ENCODE peak calls at places on chromosomes 3 and 15, in seven cellular contexts. Q, S, T, F, W, Z and O are unnamed samples.

GRCh38 chr15:78414608-78415250 is 23.3 kb upstream of the IREB2 start:
- DNase-seq in F (no peak), Q (no peak), T (no peak), S (no peak), Z (no peak), W (no peak), O (no peak)

GRCh38 chr3:5254281-5255048 is 67.0 kb downstream of the EDEM1 start:
- DNase-seq in Q (no peak), S (no peak), Z (no peak), F (no peak), T (peak; percentile 40), W (no peak), O (no peak)

GRCh38 chr3:132283440-132283839 is 33.8 kb upstream of the ACP3 start:
- DNase-seq in Q (no peak), F (no peak), S (no peak), W (peak; percentile 81), Z (peak; percentile 32), T (peak; percentile 55), O (no peak)

GRCh38 chr3:193772389-193772788 is 179.4 kb downstream of the OPA1 start:
- DNase-seq in Z (no peak), W (no peak), T (no peak), Q (peak; percentile 90), F (no peak), S (no peak), O (no peak)

GRCh38 chr3:57150097-57150496 is 15.1 kb downstream of the IL17RD start:
- DNase-seq in Q (no peak), F (no peak), T (no peak), W (no peak), Z (no peak), S (no peak), O (no peak)

GRCh38 chr15:81480645-81481053 is 106.6 kb upstream of the TMC3 start:
- DNase-seq in S (peak; percentile 69), F (no peak), W (peak; percentile 64), T (peak; percentile 46), Z (peak; percentile 92), Q (peak; percentile 64), O (peak; percentile 45)

GRCh38 chr3:126014252-126014651 is 45.3 kb downstream of the ROPN1B start:
- DNase-seq in W (no peak), Z (no peak), S (peak; percentile 54), T (no peak), Q (no peak), F (no peak), O (peak; percentile 14)

GRCh38 chr3:129352650-129353588 is 74.2 kb downstream of the HMCES start:
- DNase-seq in T (peak; percentile 28), Q (no peak), S (no peak), F (no peak), W (no peak), Z (no peak), O (no peak)

GRCh38 chr15:64099379-64099778 is 3.6 kb downstream of the SNX1 start:
- DNase-seq in F (no peak), T (no peak), W (no peak), Q (no peak), S (no peak), Z (no peak), O (no peak)

GRCh38 chr15:64093627-64094417 is at the start of gene CIAO2A:
- DNase-seq in Q (peak; percentile 96), W (peak; percentile 99), F (peak; percentile 95), S (peak; percentile 98), Z (peak; percentile 100), T (peak; percentile 100), O (peak; percentile 98)

GRCh38 chr15:64095431-64095794 is 369 bp upstream of the SNX1 start:
- DNase-seq in Q (no peak), W (no peak), T (no peak), F (no peak), S (no peak), Z (peak; percentile 6), O (no peak)

GRCh38 chr15:64095795-64096485 is at the start of gene SNX1:
- DNase-seq in F (peak; percentile 58), W (peak; percentile 96), Z (peak; percentile 96), T (peak; percentile 96), Q (peak; percentile 87), S (peak; percentile 94), O (peak; percentile 92)

GRCh38 chr15:64096486-64097431 is 977 bp downstream of the SNX1 start:
- DNase-seq in Q (no peak), S (peak; percentile 43), Z (peak; percentile 43), W (peak; percentile 51), F (no peak), T (peak; percentile 52), O (no peak)
- H3K4me1 ChIP-seq in Q (peaks cover 10% of the 10 kb centered on the region), S (peaks cover 1% of the 10 kb centered on the region), Z (peaks cover 2% of the 10 kb centered on the region), W (peaks cover 10% of the 10 kb centered on the region), F (peaks cover 3% of the 10 kb centered on the region), T (peaks cover 7% of the 10 kb centered on the region), O (no peaks in the 10 kb centered on the region)

GRCh38 chr15:25776071-25776740 is 86.9 kb downstream of the ATP10A start:
- DNase-seq in F (no peak), Z (no peak), Q (no peak), S (no peak), W (no peak), T (no peak), O (peak; percentile 15)

GRCh38 chr15:25775317-25775912 is 87.7 kb downstream of the ATP10A start:
- DNase-seq in S (peak; percentile 82), Q (no peak), Z (no peak), F (no peak), W (peak; percentile 16), T (peak; percentile 80), O (no peak)

GRCh38 chr15:25773248-25773647 is 89.9 kb downstream of the ATP10A start:
- DNase-seq in T (no peak), Z (no peak), Q (no peak), S (no peak), W (no peak), F (no peak), O (no peak)

GRCh38 chr15:25777047-25777446 is 86.1 kb downstream of the ATP10A start:
- DNase-seq in Q (no peak), T (no peak), F (no peak), Z (no peak), S (no peak), W (no peak), O (peak; percentile 24)

GRCh38 chr15:25774871-25775270 is 88.3 kb downstream of the ATP10A start:
- DNase-seq in Z (no peak), F (no peak), Q (no peak), W (no peak), T (no peak), S (no peak), O (no peak)
- H4K8ac ChIP-seq in Z (no peak overlapping the region), F (no peak overlapping the region), Q (no peak overlapping the region), W (no peak overlapping the region), T (no peak overlapping the region), S (no peak overlapping the region), O (no peak overlapping the region)

GRCh38 chr15:69758810-69759410 is 306.3 kb downstream of the RPLP1 start:
- DNase-seq in T (no peak), W (peak; percentile 79), S (peak; percentile 62), F (no peak), Z (no peak), Q (no peak), O (no peak)
- H3K4me1 ChIP-seq in T (no peaks in the 10 kb centered on the region), W (peaks cover 23% of the 10 kb centered on the region), S (peaks cover 12% of the 10 kb centered on the region), F (no peaks in the 10 kb centered on the region), Z (peaks cover 3% of the 10 kb centered on the region), Q (peaks cover 1% of the 10 kb centered on the region), O (peaks cover 4% of the 10 kb centered on the region)

GRCh38 chr3:52710512-52710911 is 4.6 kb downstream of the SPCS1 start:
- DNase-seq in S (no peak), Q (no peak), Z (no peak), W (no peak), F (no peak), T (no peak), O (no peak)
- H4K8ac ChIP-seq in S (no peak overlapping the region), Q (no peak overlapping the region), Z (no peak overlapping the region), W (no peak overlapping the region), F (no peak overlapping the region), T (no peak overlapping the region), O (no peak overlapping the region)

GRCh38 chr3:38001456-38002081 is 11.0 kb downstream of the VILL start:
- DNase-seq in W (no peak), T (peak; percentile 61), F (no peak), Q (no peak), S (no peak), Z (no peak), O (peak; percentile 74)

GRCh38 chr3:38000242-38000916 is 9.8 kb downstream of the VILL start:
- DNase-seq in T (no peak), Q (no peak), F (no peak), W (no peak), Z (no peak), S (no peak), O (no peak)

GRCh38 chr3:37997791-37998370 is 7.3 kb downstream of the VILL start:
- DNase-seq in W (no peak), Q (no peak), F (no peak), T (no peak), Z (no peak), S (no peak), O (no peak)

GRCh38 chr3:38000965-38001455 is 10.4 kb downstream of the VILL start:
- DNase-seq in Z (no peak), W (no peak), S (no peak), F (no peak), T (no peak), Q (no peak), O (no peak)

GRCh38 chr3:37999836-38000235 is 9.2 kb downstream of the VILL start:
- DNase-seq in Z (no peak), F (no peak), W (no peak), Q (no peak), T (no peak), S (no peak), O (no peak)
- H3K4me1 ChIP-seq in Z (peaks cover 5% of the 10 kb centered on the region), F (peaks cover 4% of the 10 kb centered on the region), W (peaks cover 14% of the 10 kb centered on the region), Q (peaks cover 20% of the 10 kb centered on the region), T (peaks cover 6% of the 10 kb centered on the region), S (peaks cover 10% of the 10 kb centered on the region), O (peaks cover 2% of the 10 kb centered on the region)